ENCODE peak calls at places on chromosomes 5 and 9, in eight cellular contexts. One of them, this sample, is unnamed.
A peak's percentile ranks its signal among the peaks of the same experiment; 100 is the strongest.

GRCh38 chr5:1386274-1386717 is 41.4 kb upstream of the CLPTM1L start:
- DNase-seq in GM23248: peak; percentile 60
- DNase-seq in fibroblast of mammary gland: no peak
- DNase-seq in AG04450: no peak
- DNase-seq in effector memory CD4-positive, alpha-beta T cell: peak; percentile 37
- DNase-seq in psoas muscle: peak; percentile 35
- DNase-seq in neuronal stem cell: peak; percentile 48
- DNase-seq in A549: peak; percentile 26
- DNase-seq in this sample: peak; percentile 71

GRCh38 chr5:83844320-83845068 is 123.8 kb upstream of the HAPLN1 start:
- DNase-seq in fibroblast of mammary gland: peak; percentile 65
- DNase-seq in GM23248: peak; percentile 87
- DNase-seq in psoas muscle: peak; percentile 15
- DNase-seq in neuronal stem cell: no peak
- DNase-seq in A549: no peak
- DNase-seq in AG04450: peak; percentile 23
- DNase-seq in effector memory CD4-positive, alpha-beta T cell: no peak
- DNase-seq in this sample: no peak

GRCh38 chr5:30845194-30845593 is 348.3 kb upstream of the CDH6 start:
- DNase-seq in fibroblast of mammary gland: no peak
- DNase-seq in A549: no peak
- DNase-seq in AG04450: no peak
- DNase-seq in effector memory CD4-positive, alpha-beta T cell: no peak
- DNase-seq in neuronal stem cell: no peak
- DNase-seq in GM23248: no peak
- DNase-seq in psoas muscle: no peak
- DNase-seq in this sample: no peak

GRCh38 chr9:77892955-77893514 is 138.6 kb downstream of the GNAQ start:
- DNase-seq in A549: no peak
- DNase-seq in AG04450: no peak
- DNase-seq in effector memory CD4-positive, alpha-beta T cell: no peak
- DNase-seq in fibroblast of mammary gland: no peak
- DNase-seq in GM23248: no peak
- DNase-seq in neuronal stem cell: no peak
- DNase-seq in psoas muscle: no peak
- DNase-seq in this sample: no peak

GRCh38 chr9:27310582-27310981 is 13.6 kb upstream of the EQTN start:
- DNase-seq in psoas muscle: no peak
- DNase-seq in fibroblast of mammary gland: no peak
- DNase-seq in AG04450: no peak
- DNase-seq in A549: no peak
- DNase-seq in neuronal stem cell: no peak
- DNase-seq in effector memory CD4-positive, alpha-beta T cell: no peak
- DNase-seq in GM23248: no peak
- DNase-seq in this sample: no peak

GRCh38 chr5:1472964-1473628 is 27.9 kb upstream of the SLC6A3 start:
- DNase-seq in AG04450: no peak
- DNase-seq in A549: no peak
- DNase-seq in neuronal stem cell: no peak
- DNase-seq in psoas muscle: peak; percentile 11
- DNase-seq in fibroblast of mammary gland: no peak
- DNase-seq in GM23248: no peak
- DNase-seq in effector memory CD4-positive, alpha-beta T cell: no peak
- DNase-seq in this sample: no peak

GRCh38 chr9:97176206-97176605 is 131.3 kb upstream of the CCDC180 start:
- DNase-seq in fibroblast of mammary gland: peak; percentile 1
- DNase-seq in neuronal stem cell: no peak
- DNase-seq in GM23248: no peak
- DNase-seq in A549: no peak
- DNase-seq in effector memory CD4-positive, alpha-beta T cell: no peak
- DNase-seq in AG04450: no peak
- DNase-seq in psoas muscle: no peak
- DNase-seq in this sample: no peak

GRCh38 chr5:178152491-178153444 is 917 bp downstream of the NHP2 start:
- DNase-seq in AG04450: no peak
- DNase-seq in fibroblast of mammary gland: no peak
- DNase-seq in A549: no peak
- DNase-seq in neuronal stem cell: no peak
- DNase-seq in effector memory CD4-positive, alpha-beta T cell: no peak
- DNase-seq in psoas muscle: no peak
- DNase-seq in GM23248: peak; percentile 17
- DNase-seq in this sample: no peak

GRCh38 chr5:168260353-168261211 is 30.9 kb upstream of the WWC1 start:
- DNase-seq in neuronal stem cell: no peak
- DNase-seq in AG04450: no peak
- DNase-seq in A549: no peak
- DNase-seq in GM23248: no peak
- DNase-seq in fibroblast of mammary gland: no peak
- DNase-seq in psoas muscle: no peak
- DNase-seq in effector memory CD4-positive, alpha-beta T cell: no peak
- DNase-seq in this sample: no peak

GRCh38 chr9:107874591-107875374 is 385.2 kb upstream of the KLF4 start:
- DNase-seq in AG04450: no peak
- DNase-seq in fibroblast of mammary gland: no peak
- DNase-seq in A549: no peak
- DNase-seq in psoas muscle: no peak
- DNase-seq in neuronal stem cell: no peak
- DNase-seq in GM23248: peak; percentile 74
- DNase-seq in effector memory CD4-positive, alpha-beta T cell: no peak
- DNase-seq in this sample: no peak

GRCh38 chr9:21096172-21096900 is 18.6 kb upstream of the IFNB1 start:
- DNase-seq in A549: no peak
- DNase-seq in GM23248: peak; percentile 58
- DNase-seq in neuronal stem cell: no peak
- DNase-seq in AG04450: peak; percentile 33
- DNase-seq in fibroblast of mammary gland: peak; percentile 66
- DNase-seq in effector memory CD4-positive, alpha-beta T cell: peak; percentile 10
- DNase-seq in psoas muscle: no peak
- DNase-seq in this sample: no peak

GRCh38 chr5:116355819-116356601 is 218.6 kb downstream of the SEMA6A start:
- DNase-seq in psoas muscle: no peak
- DNase-seq in neuronal stem cell: no peak
- DNase-seq in fibroblast of mammary gland: no peak
- DNase-seq in GM23248: no peak
- DNase-seq in A549: no peak
- DNase-seq in effector memory CD4-positive, alpha-beta T cell: no peak
- DNase-seq in AG04450: no peak
- DNase-seq in this sample: no peak

GRCh38 chr5:55338092-55338613 is 30.4 kb downstream of the MTREX start:
- DNase-seq in GM23248: peak; percentile 38
- DNase-seq in fibroblast of mammary gland: no peak
- DNase-seq in neuronal stem cell: no peak
- DNase-seq in AG04450: no peak
- DNase-seq in A549: no peak
- DNase-seq in psoas muscle: no peak
- DNase-seq in effector memory CD4-positive, alpha-beta T cell: no peak
- DNase-seq in this sample: no peak

GRCh38 chr9:4796988-4797956 is 4.5 kb downstream of the RCL1 start:
- DNase-seq in GM23248: peak; percentile 71
- DNase-seq in neuronal stem cell: peak; percentile 27
- DNase-seq in AG04450: no peak
- DNase-seq in effector memory CD4-positive, alpha-beta T cell: no peak
- DNase-seq in A549: peak; percentile 53
- DNase-seq in fibroblast of mammary gland: peak; percentile 55
- DNase-seq in psoas muscle: no peak
- DNase-seq in this sample: no peak

GRCh38 chr5:154249786-154250185 is 59.3 kb downstream of the GALNT10 start:
- DNase-seq in effector memory CD4-positive, alpha-beta T cell: no peak
- DNase-seq in AG04450: no peak
- DNase-seq in psoas muscle: no peak
- DNase-seq in GM23248: no peak
- DNase-seq in neuronal stem cell: no peak
- DNase-seq in A549: no peak
- DNase-seq in fibroblast of mammary gland: no peak
- DNase-seq in this sample: no peak

GRCh38 chr5:1555011-1555807 is 31.4 kb upstream of the LPCAT1 start:
- DNase-seq in AG04450: no peak
- DNase-seq in psoas muscle: no peak
- DNase-seq in A549: peak; percentile 78
- DNase-seq in fibroblast of mammary gland: no peak
- DNase-seq in GM23248: peak; percentile 78
- DNase-seq in neuronal stem cell: no peak
- DNase-seq in effector memory CD4-positive, alpha-beta T cell: no peak
- DNase-seq in this sample: peak; percentile 91

GRCh38 chr9:89477811-89478583 is 19.9 kb downstream of the SEMA4D start:
- DNase-seq in effector memory CD4-positive, alpha-beta T cell: no peak
- DNase-seq in GM23248: no peak
- DNase-seq in psoas muscle: no peak
- DNase-seq in A549: no peak
- DNase-seq in AG04450: no peak
- DNase-seq in fibroblast of mammary gland: no peak
- DNase-seq in neuronal stem cell: no peak
- DNase-seq in this sample: no peak

GRCh38 chr9:122835313-122835731 is 6.9 kb upstream of the PDCL start:
- DNase-seq in A549: no peak
- DNase-seq in neuronal stem cell: no peak
- DNase-seq in psoas muscle: no peak
- DNase-seq in fibroblast of mammary gland: no peak
- DNase-seq in GM23248: no peak
- DNase-seq in AG04450: no peak
- DNase-seq in effector memory CD4-positive, alpha-beta T cell: no peak
- DNase-seq in this sample: no peak

GRCh38 chr9:124128568-124128967 is 117.0 kb downstream of the LHX2 start:
- DNase-seq in effector memory CD4-positive, alpha-beta T cell: no peak
- DNase-seq in AG04450: no peak
- DNase-seq in GM23248: no peak
- DNase-seq in fibroblast of mammary gland: no peak
- DNase-seq in neuronal stem cell: no peak
- DNase-seq in psoas muscle: no peak
- DNase-seq in A549: peak; percentile 29
- DNase-seq in this sample: no peak

GRCh38 chr5:96007051-96007450 is 45.4 kb upstream of the ELL2 start:
- DNase-seq in GM23248: no peak
- DNase-seq in psoas muscle: no peak
- DNase-seq in A549: no peak
- DNase-seq in effector memory CD4-positive, alpha-beta T cell: no peak
- DNase-seq in fibroblast of mammary gland: no peak
- DNase-seq in AG04450: no peak
- DNase-seq in neuronal stem cell: no peak
- DNase-seq in this sample: no peak

GRCh38 chr5:157578079-157578780 is 2.7 kb upstream of the ADAM19 start:
- DNase-seq in psoas muscle: no peak
- DNase-seq in effector memory CD4-positive, alpha-beta T cell: no peak
- DNase-seq in AG04450: no peak
- DNase-seq in A549: no peak
- DNase-seq in neuronal stem cell: no peak
- DNase-seq in GM23248: no peak
- DNase-seq in fibroblast of mammary gland: no peak
- DNase-seq in this sample: no peak

DNA sequence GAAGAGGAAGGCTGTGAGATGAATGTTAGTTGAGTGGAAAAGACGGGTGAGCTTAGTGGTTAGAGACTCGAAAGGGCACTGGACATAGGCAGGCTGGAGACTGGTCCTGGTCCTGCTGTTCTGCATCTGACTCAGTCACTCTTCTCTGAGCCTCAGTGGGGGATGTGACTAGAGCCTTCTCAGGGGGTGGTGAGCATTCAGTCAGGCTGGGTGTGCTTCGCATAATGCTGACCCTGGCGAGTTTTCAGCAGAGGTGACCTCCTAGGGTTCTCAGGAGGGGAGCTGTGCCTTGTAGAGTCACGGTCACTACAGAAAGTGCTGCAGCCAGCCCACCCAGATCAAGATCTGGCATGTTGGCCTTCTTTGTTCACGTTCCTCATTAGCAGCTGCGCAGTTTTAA is 44.3 kb downstream of the PRRC2B start:
- DNase-seq in A549: no peak
- DNase-seq in effector memory CD4-positive, alpha-beta T cell: no peak
- DNase-seq in neuronal stem cell: no peak
- DNase-seq in psoas muscle: no peak
- DNase-seq in AG04450: no peak
- DNase-seq in GM23248: no peak
- DNase-seq in fibroblast of mammary gland: no peak
- DNase-seq in this sample: no peak
- H3K4me3 ChIP-seq in A549: no peak overlapping the region
- H3K4me3 ChIP-seq in effector memory CD4-positive, alpha-beta T cell: no peak overlapping the region
- H3K4me3 ChIP-seq in neuronal stem cell: no peak overlapping the region
- H3K4me3 ChIP-seq in psoas muscle: no peak overlapping the region
- H3K4me3 ChIP-seq in AG04450: no peak overlapping the region
- H3K4me3 ChIP-seq in GM23248: no peak overlapping the region
- H3K4me3 ChIP-seq in fibroblast of mammary gland: no peak overlapping the region
- H3K4me3 ChIP-seq in this sample: no peak overlapping the region

DNA sequence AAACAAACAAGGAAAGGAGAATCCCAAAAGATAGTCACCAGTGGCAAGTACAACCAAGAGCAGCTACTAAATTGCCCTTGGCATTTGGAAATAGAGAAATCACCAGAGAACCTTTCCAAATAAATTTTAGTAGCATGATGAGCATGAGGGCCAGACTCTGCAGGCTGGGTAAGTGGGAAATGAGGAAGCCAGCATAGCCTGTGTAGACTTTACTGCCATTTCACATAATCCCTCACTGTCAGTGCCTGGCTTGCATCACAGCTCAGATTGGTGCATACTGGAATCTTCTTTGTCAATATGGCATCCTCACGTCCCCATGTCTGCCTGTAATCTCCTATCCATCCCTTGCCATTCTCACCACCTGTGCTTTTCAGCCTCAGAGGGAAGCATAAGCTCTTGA is 14.5 kb downstream of the GRAMD2B start:
- DNase-seq in psoas muscle: no peak
- DNase-seq in fibroblast of mammary gland: no peak
- DNase-seq in A549: no peak
- DNase-seq in AG04450: no peak
- DNase-seq in neuronal stem cell: no peak
- DNase-seq in effector memory CD4-positive, alpha-beta T cell: no peak
- DNase-seq in GM23248: no peak
- DNase-seq in this sample: no peak
- H3K4me3 ChIP-seq in psoas muscle: no peak overlapping the region
- H3K4me3 ChIP-seq in fibroblast of mammary gland: no peak overlapping the region
- H3K4me3 ChIP-seq in A549: no peak overlapping the region
- H3K4me3 ChIP-seq in AG04450: no peak overlapping the region
- H3K4me3 ChIP-seq in neuronal stem cell: no peak overlapping the region
- H3K4me3 ChIP-seq in effector memory CD4-positive, alpha-beta T cell: no peak overlapping the region
- H3K4me3 ChIP-seq in GM23248: no peak overlapping the region
- H3K4me3 ChIP-seq in this sample: no peak overlapping the region

GRCh38 chr5:99349842-99350241 is 421.0 kb upstream of the CHD1 start:
- DNase-seq in GM23248: no peak
- DNase-seq in psoas muscle: no peak
- DNase-seq in effector memory CD4-positive, alpha-beta T cell: no peak
- DNase-seq in AG04450: no peak
- DNase-seq in fibroblast of mammary gland: no peak
- DNase-seq in neuronal stem cell: no peak
- DNase-seq in A549: no peak
- DNase-seq in this sample: no peak
- H3K4me3 ChIP-seq in GM23248: no peak overlapping the region
- H3K4me3 ChIP-seq in psoas muscle: no peak overlapping the region
- H3K4me3 ChIP-seq in effector memory CD4-positive, alpha-beta T cell: no peak overlapping the region
- H3K4me3 ChIP-seq in AG04450: no peak overlapping the region
- H3K4me3 ChIP-seq in fibroblast of mammary gland: no peak overlapping the region
- H3K4me3 ChIP-seq in neuronal stem cell: no peak overlapping the region
- H3K4me3 ChIP-seq in A549: no peak overlapping the region
- H3K4me3 ChIP-seq in this sample: no peak overlapping the region

DNA sequence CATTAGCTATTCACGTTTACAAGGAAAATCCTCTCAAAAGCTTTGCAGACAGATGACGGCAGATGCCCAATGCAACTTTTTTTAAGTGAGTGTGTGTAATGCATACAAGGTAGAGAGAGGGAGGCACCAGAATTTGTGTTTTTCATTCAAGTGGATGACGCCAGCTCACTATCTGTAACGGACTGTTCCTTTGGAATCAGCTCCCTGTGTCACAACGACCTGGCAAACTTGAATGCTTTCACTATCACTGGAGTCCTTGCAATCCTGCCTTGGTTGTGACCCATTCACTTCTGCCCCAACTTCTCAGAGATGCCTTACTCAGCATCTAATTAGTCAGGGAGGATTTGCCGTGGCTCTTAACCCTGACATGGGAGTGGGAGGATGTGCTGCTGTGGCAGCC is 148.5 kb downstream of the BNC2 start:
- DNase-seq in AG04450: no peak
- DNase-seq in fibroblast of mammary gland: peak; percentile 98
- DNase-seq in psoas muscle: peak; percentile 60
- DNase-seq in A549: no peak
- DNase-seq in effector memory CD4-positive, alpha-beta T cell: no peak
- DNase-seq in GM23248: peak; percentile 91
- DNase-seq in neuronal stem cell: no peak
- DNase-seq in this sample: peak; percentile 59
- H3K4me3 ChIP-seq in AG04450: no peak overlapping the region
- H3K4me3 ChIP-seq in fibroblast of mammary gland: no peak overlapping the region
- H3K4me3 ChIP-seq in psoas muscle: peak overlapping the region; percentile 53
- H3K4me3 ChIP-seq in A549: no peak overlapping the region
- H3K4me3 ChIP-seq in effector memory CD4-positive, alpha-beta T cell: no peak overlapping the region
- H3K4me3 ChIP-seq in GM23248: peak overlapping the region; percentile 64
- H3K4me3 ChIP-seq in neuronal stem cell: no peak overlapping the region
- H3K4me3 ChIP-seq in this sample: no peak overlapping the region